ENCODE peak calls at places on chromosomes 12 and 14, in four cellular contexts. One of them, this sample, is unnamed.

GRCh38 chr12:95623554-95624170 is 72.4 kb upstream of the USP44 start:
- DNase-seq in EL: peak
- DNase-seq in MCF 10A: peak
- DNase-seq in omental fat pad: peak
- DNase-seq in this sample: peak

GRCh38 chr14:72781476-72782181 is 112.3 kb downstream of the DPF3 start:
- DNase-seq in EL: peak
- DNase-seq in MCF 10A: peak
- DNase-seq in omental fat pad: no peak
- DNase-seq in this sample: no peak

GRCh38 chr14:75279739-75280447 is 1.3 kb downstream of the FOS start:
- DNase-seq in EL: no peak
- DNase-seq in MCF 10A: no peak
- DNase-seq in omental fat pad: no peak
- DNase-seq in this sample: no peak

GRCh38 chr14:54686219-54686870 is 119.4 kb downstream of the SAMD4A start:
- DNase-seq in omental fat pad: peak
- DNase-seq in MCF 10A: peak
- DNase-seq in EL: peak
- DNase-seq in this sample: peak

GRCh38 chr12:22481557-22482104 is 62.7 kb downstream of the C2CD5 start:
- DNase-seq in MCF 10A: no peak
- DNase-seq in omental fat pad: no peak
- DNase-seq in EL: no peak
- DNase-seq in this sample: no peak

GRCh38 chr14:61581340-61581739 is 114.0 kb upstream of the HIF1A start:
- DNase-seq in EL: no peak
- DNase-seq in MCF 10A: no peak
- DNase-seq in omental fat pad: no peak
- DNase-seq in this sample: no peak

GRCh38 chr12:39048395-39048794 is 143.0 kb upstream of the CPNE8 start:
- DNase-seq in omental fat pad: no peak
- DNase-seq in EL: no peak
- DNase-seq in MCF 10A: no peak
- DNase-seq in this sample: no peak

GRCh38 chr14:102508410-102508773 is 1.2 kb downstream of the ANKRD9 start:
- DNase-seq in MCF 10A: no peak
- DNase-seq in omental fat pad: no peak
- DNase-seq in EL: no peak
- DNase-seq in this sample: no peak

GRCh38 chr12:113232787-113233585 is 11.7 kb downstream of the TPCN1 start:
- DNase-seq in omental fat pad: peak
- DNase-seq in EL: no peak
- DNase-seq in MCF 10A: peak
- DNase-seq in this sample: no peak

GRCh38 chr14:104795781-104796681 is 483 bp upstream of the AKT1 start:
- DNase-seq in EL: peak
- DNase-seq in omental fat pad: no peak
- DNase-seq in MCF 10A: peak
- DNase-seq in this sample: peak

GRCh38 chr14:56659964-56660551 is 80.5 kb downstream of the TMEM260 start:
- DNase-seq in MCF 10A: peak
- DNase-seq in EL: peak
- DNase-seq in omental fat pad: no peak
- DNase-seq in this sample: no peak

GRCh38 chr12:4723226-4723625 is 3.0 kb downstream of the GALNT8 start:
- DNase-seq in omental fat pad: no peak
- DNase-seq in MCF 10A: no peak
- DNase-seq in EL: no peak
- DNase-seq in this sample: no peak

GRCh38 chr14:72790887-72791566 is 102.9 kb downstream of the DPF3 start:
- DNase-seq in MCF 10A: no peak
- DNase-seq in EL: no peak
- DNase-seq in omental fat pad: no peak
- DNase-seq in this sample: peak

GRCh38 chr12:1842905-1843640 is 22.7 kb downstream of the LRTM2 start:
- DNase-seq in EL: no peak
- DNase-seq in MCF 10A: no peak
- DNase-seq in omental fat pad: no peak
- DNase-seq in this sample: no peak

GRCh38 chr12:19507823-19508222 is 68.5 kb downstream of the AEBP2 start:
- DNase-seq in EL: peak
- DNase-seq in MCF 10A: peak
- DNase-seq in omental fat pad: no peak
- DNase-seq in this sample: no peak

GRCh38 chr12:120230326-120230973 is 29.5 kb upstream of the RPLP0 start:
- DNase-seq in EL: peak
- DNase-seq in MCF 10A: peak
- DNase-seq in omental fat pad: peak
- DNase-seq in this sample: no peak

GRCh38 chr12:21336656-21337055 is 1.9 kb upstream of the SLCO1A2 start:
- DNase-seq in omental fat pad: no peak
- DNase-seq in MCF 10A: no peak
- DNase-seq in EL: no peak
- DNase-seq in this sample: peak

GRCh38 chr14:105357626-105358025 is 40.7 kb upstream of the TEX22 start:
- DNase-seq in MCF 10A: no peak
- DNase-seq in omental fat pad: no peak
- DNase-seq in EL: no peak
- DNase-seq in this sample: no peak

This sample was measured in substantia nigra.